ENCODE peak calls at places on chromosomes 4 and X, in five cellular contexts. One of them, this sample, is unnamed.

GRCh38 chrX:30992381-30992904 is 79.4 kb downstream of the FTHL17 start:
- DNase-seq in nephron progenitor cell: no peak
- DNase-seq in GM23338: no peak
- DNase-seq in GM13977: no peak
- DNase-seq in AG10803: no peak
- DNase-seq in this sample: no peak

GRCh38 chr4:80646061-80646460 is 310.5 kb downstream of the CFAP299 start:
- DNase-seq in nephron progenitor cell: no peak
- DNase-seq in GM23338: peak; percentile 11
- DNase-seq in GM13977: no peak
- DNase-seq in AG10803: peak; percentile 55
- DNase-seq in this sample: no peak

GRCh38 chr4:80097395-80098177 is 24.6 kb upstream of the ANTXR2 start:
- DNase-seq in nephron progenitor cell: no peak
- DNase-seq in GM23338: no peak
- DNase-seq in GM13977: no peak
- DNase-seq in AG10803: peak; percentile 91
- DNase-seq in this sample: no peak

GRCh38 chrX:128804828-128805227 is 718.5 kb downstream of the SMARCA1 start:
- DNase-seq in nephron progenitor cell: no peak
- DNase-seq in GM23338: no peak
- DNase-seq in GM13977: no peak
- DNase-seq in AG10803: no peak
- DNase-seq in this sample: no peak

GRCh38 chr4:13821522-13821921 is 194.0 kb upstream of the BOD1L1 start:
- DNase-seq in nephron progenitor cell: no peak
- DNase-seq in GM23338: peak; percentile 67
- DNase-seq in GM13977: no peak
- DNase-seq in AG10803: peak; percentile 8
- DNase-seq in this sample: no peak

GRCh38 chrX:57583477-57583876 is 8.3 kb upstream of the ZXDB start:
- DNase-seq in nephron progenitor cell: no peak
- DNase-seq in GM23338: no peak
- DNase-seq in GM13977: no peak
- DNase-seq in AG10803: no peak
- DNase-seq in this sample: no peak

GRCh38 chr4:83535945-83536648 is at the start of gene GPAT3:
- DNase-seq in nephron progenitor cell: peak; percentile 61
- DNase-seq in GM23338: peak; percentile 71
- DNase-seq in GM13977: peak; percentile 65
- DNase-seq in AG10803: peak; percentile 53
- DNase-seq in this sample: peak; percentile 34

GRCh38 chr4:128298129-128298758 is 10.6 kb upstream of the PGRMC2 start:
- DNase-seq in nephron progenitor cell: no peak
- DNase-seq in GM23338: no peak
- DNase-seq in GM13977: no peak
- DNase-seq in AG10803: no peak
- DNase-seq in this sample: no peak

GRCh38 chrX:117196481-117196880 is 733.7 kb upstream of the CT83 start:
- DNase-seq in nephron progenitor cell: no peak
- DNase-seq in GM23338: peak; percentile 51
- DNase-seq in GM13977: no peak
- DNase-seq in AG10803: no peak
- DNase-seq in this sample: no peak

GRCh38 chr4:41058426-41058825 is 155.9 kb downstream of the APBB2 start:
- DNase-seq in nephron progenitor cell: no peak
- DNase-seq in GM23338: no peak
- DNase-seq in GM13977: no peak
- DNase-seq in AG10803: no peak
- DNase-seq in this sample: no peak

GRCh38 chr4:124459922-124460301 is 252.6 kb downstream of the ANKRD50 start:
- DNase-seq in nephron progenitor cell: no peak
- DNase-seq in GM23338: peak; percentile 16
- DNase-seq in GM13977: no peak
- DNase-seq in AG10803: peak; percentile 46
- DNase-seq in this sample: no peak

GRCh38 chr4:183905593-183906485 is 732 bp downstream of the STOX2 start:
- DNase-seq in nephron progenitor cell: peak; percentile 68
- DNase-seq in GM23338: peak; percentile 98
- DNase-seq in GM13977: peak; percentile 50
- DNase-seq in AG10803: peak; percentile 8
- DNase-seq in this sample: no peak

GRCh38 chrX:1425381-1425780 is 27.3 kb downstream of the ASMTL start:
- DNase-seq in nephron progenitor cell: no peak
- DNase-seq in GM23338: no peak
- DNase-seq in GM13977: no peak
- DNase-seq in AG10803: no peak
- DNase-seq in this sample: no peak

GRCh38 chr4:11805837-11806236 is 377.1 kb upstream of the HS3ST1 start:
- DNase-seq in nephron progenitor cell: no peak
- DNase-seq in GM23338: peak; percentile 46
- DNase-seq in GM13977: no peak
- DNase-seq in AG10803: no peak
- DNase-seq in this sample: no peak

GRCh38 chrX:72020204-72020603 is 109.6 kb downstream of the NHSL2 start:
- DNase-seq in nephron progenitor cell: no peak
- DNase-seq in GM23338: no peak
- DNase-seq in GM13977: no peak
- DNase-seq in AG10803: no peak
- DNase-seq in this sample: no peak

GRCh38 chr4:150280081-150280950 is 202.1 kb downstream of the DCLK2 start:
- DNase-seq in nephron progenitor cell: no peak
- DNase-seq in GM23338: no peak
- DNase-seq in GM13977: no peak
- DNase-seq in AG10803: peak; percentile 88
- DNase-seq in this sample: no peak

GRCh38 chr4:136768925-136769275 is 763.4 kb downstream of the PCDH18 start:
- DNase-seq in nephron progenitor cell: peak; percentile 10
- DNase-seq in GM23338: no peak
- DNase-seq in GM13977: no peak
- DNase-seq in AG10803: no peak
- DNase-seq in this sample: no peak

GRCh38 chr4:121777625-121778024 is 12.7 kb upstream of the SMIM43 start:
- DNase-seq in nephron progenitor cell: no peak
- DNase-seq in GM23338: no peak
- DNase-seq in GM13977: no peak
- DNase-seq in AG10803: peak; percentile 17
- DNase-seq in this sample: no peak

GRCh38 chrX:100995469-100995868 is 26.0 kb downstream of the ARL13A start:
- DNase-seq in nephron progenitor cell: no peak
- DNase-seq in GM23338: no peak
- DNase-seq in GM13977: no peak
- DNase-seq in AG10803: peak; percentile 73
- DNase-seq in this sample: no peak

GRCh38 chrX:115693476-115693875 is 132.5 kb downstream of the PLS3 start:
- DNase-seq in nephron progenitor cell: no peak
- DNase-seq in GM23338: peak; percentile 74
- DNase-seq in GM13977: no peak
- DNase-seq in AG10803: no peak
- DNase-seq in this sample: no peak

GRCh38 chrX:18951032-18951431 is 32.9 kb downstream of the PHKA2 start:
- DNase-seq in nephron progenitor cell: no peak
- DNase-seq in GM23338: peak; percentile 4
- DNase-seq in GM13977: no peak
- DNase-seq in AG10803: no peak
- DNase-seq in this sample: no peak

GRCh38 chr4:139509727-139510410 is 46.1 kb downstream of the SETD7 start:
- DNase-seq in nephron progenitor cell: no peak
- DNase-seq in GM23338: peak; percentile 79
- DNase-seq in GM13977: no peak
- DNase-seq in AG10803: no peak
- DNase-seq in this sample: no peak

GRCh38 chr4:165580379-165580905 is 201.6 kb downstream of the CPE start:
- DNase-seq in nephron progenitor cell: no peak
- DNase-seq in GM23338: no peak
- DNase-seq in GM13977: no peak
- DNase-seq in AG10803: peak; percentile 50
- DNase-seq in this sample: no peak

GRCh38 chrX:109352121-109352556 is 129.7 kb downstream of the GUCY2F start:
- DNase-seq in nephron progenitor cell: no peak
- DNase-seq in GM23338: no peak
- DNase-seq in GM13977: no peak
- DNase-seq in AG10803: peak; percentile 25
- DNase-seq in this sample: no peak

GRCh38 chrX:152520653-152521052 is 69.5 kb upstream of the GABRA3 start:
- DNase-seq in nephron progenitor cell: no peak
- DNase-seq in GM23338: peak; percentile 3
- DNase-seq in GM13977: no peak
- DNase-seq in AG10803: no peak
- DNase-seq in this sample: no peak

GRCh38 chr4:1210971-1211370 is 38.0 kb downstream of the CTBP1 start:
- DNase-seq in nephron progenitor cell: no peak
- DNase-seq in GM23338: no peak
- DNase-seq in GM13977: no peak
- DNase-seq in AG10803: no peak
- DNase-seq in this sample: no peak

GRCh38 chr4:101865501-101866062 is 75.1 kb downstream of the BANK1 start:
- DNase-seq in nephron progenitor cell: no peak
- DNase-seq in GM23338: no peak
- DNase-seq in GM13977: no peak
- DNase-seq in AG10803: peak; percentile 61
- DNase-seq in this sample: no peak

GRCh38 chr4:80312124-80312523 is 23.4 kb upstream of the CFAP299 start:
- DNase-seq in nephron progenitor cell: no peak
- DNase-seq in GM23338: no peak
- DNase-seq in GM13977: no peak
- DNase-seq in AG10803: no peak
- DNase-seq in this sample: no peak

GRCh38 chr4:154534296-154534695 is 15.9 kb downstream of the PLRG1 start:
- DNase-seq in nephron progenitor cell: no peak
- DNase-seq in GM23338: no peak
- DNase-seq in GM13977: no peak
- DNase-seq in AG10803: no peak
- DNase-seq in this sample: no peak

GRCh38 chr4:82467442-82467841 is 37.1 kb downstream of the ENOPH1 start:
- DNase-seq in nephron progenitor cell: no peak
- DNase-seq in GM23338: no peak
- DNase-seq in GM13977: no peak
- DNase-seq in AG10803: peak; percentile 15
- DNase-seq in this sample: no peak

GRCh38 chr4:82473621-82474164 is 43.3 kb downstream of the ENOPH1 start:
- DNase-seq in nephron progenitor cell: no peak
- DNase-seq in GM23338: no peak
- DNase-seq in GM13977: no peak
- DNase-seq in AG10803: no peak
- DNase-seq in this sample: no peak

GRCh38 chr4:82469776-82470345 is 39.5 kb downstream of the ENOPH1 start:
- DNase-seq in nephron progenitor cell: no peak
- DNase-seq in GM23338: no peak
- DNase-seq in GM13977: no peak
- DNase-seq in AG10803: peak; percentile 54
- DNase-seq in this sample: no peak
- TF ChIP-seq CTCF in nephron progenitor cell: no peak
- TF ChIP-seq CTCF in GM23338: peak; percentile 45
- TF ChIP-seq CTCF in GM13977: no peak
- TF ChIP-seq CTCF in AG10803: peak; percentile 11
- TF ChIP-seq CTCF in this sample: no peak

DNA sequence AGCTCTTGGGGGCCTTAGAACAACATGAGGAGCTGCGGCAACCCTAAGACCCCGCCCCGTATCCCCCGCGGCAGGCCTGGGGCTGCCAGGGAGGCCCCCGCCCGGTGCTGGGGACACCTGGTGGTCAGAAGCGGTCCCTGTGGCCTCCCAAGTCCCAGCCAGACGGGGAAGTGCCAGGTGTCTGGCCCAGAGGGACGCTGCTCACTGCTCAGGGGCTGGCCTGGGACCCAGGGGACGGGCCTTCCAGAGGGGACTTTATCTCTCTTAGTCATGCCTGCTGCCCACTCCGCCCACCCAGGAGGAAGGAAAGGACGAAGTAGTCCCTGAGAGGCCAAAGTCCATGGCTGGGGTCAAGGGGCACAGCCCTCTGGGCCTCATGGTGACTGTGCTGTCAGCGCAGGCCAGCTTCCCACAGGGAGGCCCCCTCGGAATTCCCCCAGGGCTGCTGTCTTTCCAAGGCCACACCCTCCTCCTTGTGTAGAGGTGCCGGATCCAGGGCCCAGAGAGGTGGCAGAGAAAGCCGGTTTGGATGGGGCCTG is 31.0 kb upstream of the HTRA3 start:
- DNase-seq in nephron progenitor cell: peak; percentile 68
- DNase-seq in GM23338: peak; percentile 83
- DNase-seq in GM13977: peak; percentile 63
- DNase-seq in AG10803: no peak
- DNase-seq in this sample: peak; percentile 61
- TF ChIP-seq CTCF in nephron progenitor cell: peak; percentile 60
- TF ChIP-seq CTCF in GM23338: peak; percentile 79
- TF ChIP-seq CTCF in GM13977: peak; percentile 38
- TF ChIP-seq CTCF in AG10803: peak; percentile 26
- TF ChIP-seq CTCF in this sample: peak; percentile 29

GRCh38 chr4:3433138-3433869 is 8.5 kb upstream of the HGFAC start:
- DNase-seq in nephron progenitor cell: no peak
- DNase-seq in GM23338: no peak
- DNase-seq in GM13977: no peak
- DNase-seq in AG10803: no peak
- DNase-seq in this sample: no peak

GRCh38 chr4:3435684-3435956 is 6.1 kb upstream of the HGFAC start:
- DNase-seq in nephron progenitor cell: no peak
- DNase-seq in GM23338: no peak
- DNase-seq in GM13977: no peak
- DNase-seq in AG10803: no peak
- DNase-seq in this sample: no peak

GRCh38 chr4:3436048-3436797 is 5.5 kb upstream of the HGFAC start:
- DNase-seq in nephron progenitor cell: no peak
- DNase-seq in GM23338: no peak
- DNase-seq in GM13977: no peak
- DNase-seq in AG10803: no peak
- DNase-seq in this sample: no peak

GRCh38 chr4:3436798-3437581 is 4.8 kb upstream of the HGFAC start:
- DNase-seq in nephron progenitor cell: no peak
- DNase-seq in GM23338: no peak
- DNase-seq in GM13977: no peak
- DNase-seq in AG10803: peak; percentile 62
- DNase-seq in this sample: no peak

GRCh38 chr4:3434891-3435683 is 6.7 kb upstream of the HGFAC start:
- DNase-seq in nephron progenitor cell: no peak
- DNase-seq in GM23338: peak; percentile 45
- DNase-seq in GM13977: no peak
- DNase-seq in AG10803: no peak
- DNase-seq in this sample: no peak
- TF ChIP-seq CTCF in nephron progenitor cell: peak; percentile 16
- TF ChIP-seq CTCF in GM23338: peak; percentile 49
- TF ChIP-seq CTCF in GM13977: peak; percentile 24
- TF ChIP-seq CTCF in AG10803: no peak
- TF ChIP-seq CTCF in this sample: no peak

GRCh38 chrX:26747877-26748276 is 531.9 kb downstream of the MAGEB5 start:
- DNase-seq in nephron progenitor cell: no peak
- DNase-seq in GM23338: no peak
- DNase-seq in GM13977: no peak
- DNase-seq in AG10803: no peak
- DNase-seq in this sample: no peak
- TF ChIP-seq CTCF in nephron progenitor cell: no peak
- TF ChIP-seq CTCF in GM23338: no peak
- TF ChIP-seq CTCF in GM13977: no peak
- TF ChIP-seq CTCF in AG10803: no peak
- TF ChIP-seq CTCF in this sample: no peak